ENCODE peak calls at places on chromosomes 7 and 10, in four cellular contexts. One of them, this sample, is unnamed.

GRCh38 chr10:91643700-91644099 is 10.8 kb upstream of the PPP1R3C start:
- DNase-seq in WTC11: peak
- DNase-seq in K562: no peak
- DNase-seq in H1: peak
- DNase-seq in this sample: no peak

GRCh38 chr10:7819126-7819470 is 793 bp downstream of the TAF3 start:
- DNase-seq in WTC11: peak
- DNase-seq in K562: peak
- DNase-seq in H1: peak
- DNase-seq in this sample: no peak

GRCh38 chr10:128714240-128714639 is 588.0 kb upstream of the MKI67 start:
- DNase-seq in WTC11: no peak
- DNase-seq in K562: no peak
- DNase-seq in H1: no peak
- DNase-seq in this sample: no peak

GRCh38 chr7:29139796-29140195 is 6.5 kb downstream of the CPVL start:
- DNase-seq in WTC11: no peak
- DNase-seq in K562: no peak
- DNase-seq in H1: no peak
- DNase-seq in this sample: no peak

GRCh38 chr7:102891693-102892261 is 21.0 kb upstream of the LRRC17 start:
- DNase-seq in WTC11: no peak
- DNase-seq in K562: no peak
- DNase-seq in H1: no peak
- DNase-seq in this sample: no peak

GRCh38 chr7:123771256-123771655 is 22.5 kb upstream of the WASL start:
- DNase-seq in WTC11: no peak
- DNase-seq in K562: no peak
- DNase-seq in H1: no peak
- DNase-seq in this sample: no peak

GRCh38 chr10:14185501-14186045 is 145.2 kb downstream of the FRMD4A start:
- DNase-seq in WTC11: peak
- DNase-seq in K562: peak
- DNase-seq in H1: peak
- DNase-seq in this sample: no peak

GRCh38 chr7:128755075-128755474 is 15.9 kb downstream of the CALU start:
- DNase-seq in WTC11: no peak
- DNase-seq in K562: no peak
- DNase-seq in H1: no peak
- DNase-seq in this sample: no peak

GRCh38 chr7:106109521-106110237 is 2.4 kb downstream of the SYPL1 start:
- DNase-seq in WTC11: no peak
- DNase-seq in K562: no peak
- DNase-seq in H1: no peak
- DNase-seq in this sample: no peak

GRCh38 chr7:131604841-131605279 is 48.4 kb upstream of the PODXL start:
- DNase-seq in WTC11: no peak
- DNase-seq in K562: no peak
- DNase-seq in H1: no peak
- DNase-seq in this sample: no peak

GRCh38 chr7:39130740-39131538 is 153.2 kb downstream of the POU6F2 start:
- DNase-seq in WTC11: no peak
- DNase-seq in K562: no peak
- DNase-seq in H1: no peak
- DNase-seq in this sample: no peak

GRCh38 chr7:149245244-149245643 is 5.8 kb downstream of the ZNF212 start:
- DNase-seq in WTC11: no peak
- DNase-seq in K562: no peak
- DNase-seq in H1: no peak
- DNase-seq in this sample: no peak

GRCh38 chr7:36661135-36661840 is 63.0 kb downstream of the AOAH start:
- DNase-seq in WTC11: no peak
- DNase-seq in K562: no peak
- DNase-seq in H1: no peak
- DNase-seq in this sample: no peak

GRCh38 chr7:36490335-36490940 is 100.8 kb downstream of the ANLN start:
- DNase-seq in WTC11: no peak
- DNase-seq in K562: no peak
- DNase-seq in H1: no peak
- DNase-seq in this sample: no peak

GRCh38 chr7:155533120-155533826 is 13.1 kb downstream of the CNPY1 start:
- DNase-seq in WTC11: no peak
- DNase-seq in K562: no peak
- DNase-seq in H1: peak
- DNase-seq in this sample: peak

GRCh38 chr7:985915-986741 is 3.1 kb downstream of the CYP2W1 start:
- DNase-seq in WTC11: no peak
- DNase-seq in K562: peak
- DNase-seq in H1: no peak
- DNase-seq in this sample: peak

GRCh38 chr10:60353519-60354258 is 36.0 kb downstream of the ANK3 start:
- DNase-seq in WTC11: no peak
- DNase-seq in K562: peak
- DNase-seq in H1: no peak
- DNase-seq in this sample: no peak

GRCh38 chr10:42754155-42755027 is 28.2 kb upstream of the BMS1 start:
- DNase-seq in WTC11: peak
- DNase-seq in K562: peak
- DNase-seq in H1: peak
- DNase-seq in this sample: peak

GRCh38 chr7:28922618-28923331 is 35.4 kb downstream of the TRIL start:
- DNase-seq in WTC11: peak
- DNase-seq in K562: peak
- DNase-seq in H1: peak
- DNase-seq in this sample: peak

GRCh38 chr10:22473459-22473858 is 128.2 kb downstream of the SPAG6 start:
- DNase-seq in WTC11: no peak
- DNase-seq in K562: no peak
- DNase-seq in H1: no peak
- DNase-seq in this sample: no peak

GRCh38 chr7:19248681-19249080 is 103.5 kb upstream of the FERD3L start:
- DNase-seq in WTC11: no peak
- DNase-seq in K562: no peak
- DNase-seq in H1: no peak
- DNase-seq in this sample: no peak

GRCh38 chr10:44660271-44660670 is 250.9 kb upstream of the TMEM72 start:
- DNase-seq in WTC11: no peak
- DNase-seq in K562: no peak
- DNase-seq in H1: no peak
- DNase-seq in this sample: no peak

GRCh38 chr10:71747808-71748523 is 25.4 kb downstream of the VSIR start:
- DNase-seq in WTC11: no peak
- DNase-seq in K562: peak
- DNase-seq in H1: no peak
- DNase-seq in this sample: no peak

GRCh38 chr7:98514211-98515150 is 102.6 kb upstream of the NPTX2 start:
- DNase-seq in WTC11: no peak
- DNase-seq in K562: peak
- DNase-seq in H1: no peak
- DNase-seq in this sample: no peak

GRCh38 chr10:6203331-6204062 is 765 bp downstream of the PFKFB3 start:
- DNase-seq in WTC11: peak
- DNase-seq in K562: peak
- DNase-seq in H1: peak
- DNase-seq in this sample: peak

GRCh38 chr10:72250666-72251065 is 23.1 kb upstream of the DDIT4 start:
- DNase-seq in WTC11: no peak
- DNase-seq in K562: no peak
- DNase-seq in H1: no peak
- DNase-seq in this sample: no peak

GRCh38 chr10:65614956-65615565 is 1310.8 kb upstream of the LRRTM3 start:
- DNase-seq in WTC11: no peak
- DNase-seq in K562: no peak
- DNase-seq in H1: no peak
- DNase-seq in this sample: no peak

GRCh38 chr7:44935583-44935982 is 43.2 kb downstream of the MYO1G start:
- DNase-seq in WTC11: no peak
- DNase-seq in K562: no peak
- DNase-seq in H1: no peak
- DNase-seq in this sample: no peak

GRCh38 chr7:145862212-145862611 is 254.4 kb upstream of the CNTNAP2 start:
- DNase-seq in WTC11: no peak
- DNase-seq in K562: no peak
- DNase-seq in H1: no peak
- DNase-seq in this sample: no peak

GRCh38 chr7:69932034-69932628 is 333.9 kb downstream of the AUTS2 start:
- DNase-seq in WTC11: peak
- DNase-seq in K562: no peak
- DNase-seq in H1: no peak
- DNase-seq in this sample: peak
- TF ChIP-seq TEAD4 in WTC11: no peak
- TF ChIP-seq TEAD4 in K562: no peak
- TF ChIP-seq TEAD4 in H1: no peak
- TF ChIP-seq TEAD4 in this sample: no peak

GRCh38 chr7:121083790-121084251 is 95.3 kb downstream of the CPED1 start:
- DNase-seq in WTC11: no peak
- DNase-seq in K562: no peak
- DNase-seq in H1: no peak
- DNase-seq in this sample: no peak

GRCh38 chr7:121084256-121084655 is 95.7 kb downstream of the CPED1 start:
- DNase-seq in WTC11: no peak
- DNase-seq in K562: no peak
- DNase-seq in H1: no peak
- DNase-seq in this sample: no peak

GRCh38 chr7:121082400-121083101 is 94.0 kb downstream of the CPED1 start:
- DNase-seq in WTC11: no peak
- DNase-seq in K562: no peak
- DNase-seq in H1: no peak
- DNase-seq in this sample: no peak

GRCh38 chr7:121084748-121085336 is 96.3 kb downstream of the CPED1 start:
- DNase-seq in WTC11: no peak
- DNase-seq in K562: no peak
- DNase-seq in H1: no peak
- DNase-seq in this sample: peak

GRCh38 chr7:121083138-121083789 is 94.8 kb downstream of the CPED1 start:
- DNase-seq in WTC11: no peak
- DNase-seq in K562: peak
- DNase-seq in H1: no peak
- DNase-seq in this sample: no peak
- TF ChIP-seq TEAD4 in WTC11: no peak
- TF ChIP-seq TEAD4 in K562: no peak
- TF ChIP-seq TEAD4 in H1: no peak
- TF ChIP-seq TEAD4 in this sample: no peak

GRCh38 chr10:132336064-132336746 is 4.2 kb downstream of the LRRC27 start:
- DNase-seq in WTC11: no peak
- DNase-seq in K562: no peak
- DNase-seq in H1: no peak
- DNase-seq in this sample: no peak
- TF ChIP-seq TEAD4 in WTC11: no peak
- TF ChIP-seq TEAD4 in K562: no peak
- TF ChIP-seq TEAD4 in H1: no peak
- TF ChIP-seq TEAD4 in this sample: no peak

GRCh38 chr10:49072166-49072885 is 43.0 kb downstream of the VSTM4 start:
- DNase-seq in WTC11: no peak
- DNase-seq in K562: no peak
- DNase-seq in H1: peak
- DNase-seq in this sample: no peak

GRCh38 chr10:49068209-49068608 is 47.1 kb downstream of the VSTM4 start:
- DNase-seq in WTC11: no peak
- DNase-seq in K562: no peak
- DNase-seq in H1: peak
- DNase-seq in this sample: no peak

GRCh38 chr10:49068672-49069217 is 46.6 kb downstream of the VSTM4 start:
- DNase-seq in WTC11: no peak
- DNase-seq in K562: no peak
- DNase-seq in H1: no peak
- DNase-seq in this sample: no peak

GRCh38 chr10:49071221-49071761 is 44.0 kb downstream of the VSTM4 start:
- DNase-seq in WTC11: no peak
- DNase-seq in K562: no peak
- DNase-seq in H1: peak
- DNase-seq in this sample: no peak

DNA sequence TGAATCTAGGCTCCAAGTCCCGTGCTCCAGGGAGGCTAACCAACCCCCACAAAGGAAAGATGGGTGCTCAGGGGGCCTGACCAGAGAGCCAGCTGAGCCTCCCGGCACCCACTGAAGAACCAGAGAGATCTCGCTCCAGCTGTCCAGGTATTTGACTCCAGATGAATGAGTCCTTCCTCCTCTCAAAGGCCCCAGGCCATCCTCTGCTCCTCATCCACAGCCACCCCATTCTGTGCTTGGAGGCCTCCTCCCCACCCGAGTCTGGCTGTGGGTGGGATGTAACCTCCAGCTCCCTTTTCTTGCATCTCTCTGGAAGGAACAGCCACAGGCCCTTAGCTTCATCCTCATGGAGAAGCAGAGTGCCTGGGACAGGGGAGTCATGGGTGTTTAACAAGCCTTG is 44.6 kb downstream of the VSTM4 start:
- DNase-seq in WTC11: no peak
- DNase-seq in K562: no peak
- DNase-seq in H1: peak
- DNase-seq in this sample: no peak
- TF ChIP-seq TEAD4 in WTC11: no peak
- TF ChIP-seq TEAD4 in K562: no peak
- TF ChIP-seq TEAD4 in H1: no peak
- TF ChIP-seq TEAD4 in this sample: no peak